ENCODE peak calls at places on chromosomes 2 and 18, in seven cellular contexts. L is NCI-H460; N is stimulated activated naive CD4-positive, alpha-beta T cell; W is head of caudate nucleus; E is GM23248; P is fibroblast of lung; U is right lobe of liver. A is an unnamed sample.

GRCh38 chr2:54556659-54557121 is 100.6 kb downstream of the SPTBN1 start:
- DNase-seq in P (peak; percentile 92), E (peak; percentile 84), L (no peak), N (no peak), W (no peak), U (no peak), A (no peak)

GRCh38 chr2:139439100-139439499 is 658.9 kb upstream of the NXPH2 start:
- DNase-seq in P (no peak), W (no peak), U (no peak), N (no peak), L (no peak), E (no peak), A (no peak)

GRCh38 chr18:31741096-31741735 is 19.5 kb downstream of the SLC25A52 start:
- DNase-seq in P (peak; percentile 49), E (peak; percentile 33), W (no peak), N (peak; percentile 4), L (peak; percentile 9), U (no peak), A (peak; percentile 42)

GRCh38 chr2:171847627-171848026 is 46.4 kb downstream of the SLC25A12 start:
- DNase-seq in L (no peak), P (no peak), N (no peak), E (no peak), U (no peak), W (no peak), A (no peak)

GRCh38 chr18:12236934-12237832 is 17.0 kb upstream of the CIDEA start:
- DNase-seq in E (peak; percentile 77), L (peak; percentile 39), N (peak; percentile 28), P (peak; percentile 53), W (peak; percentile 71), U (peak; percentile 79), A (peak; percentile 55)

GRCh38 chr2:223585691-223586090 is 16.5 kb downstream of the SCG2 start:
- DNase-seq in P (peak; percentile 70), L (no peak), W (no peak), N (no peak), E (peak; percentile 56), U (no peak), A (peak; percentile 33)

GRCh38 chr2:235044501-235045271 is 92.9 kb downstream of the SH3BP4 start:
- DNase-seq in E (no peak), W (no peak), N (no peak), P (no peak), U (no peak), L (no peak), A (no peak)

GRCh38 chr2:28716265-28716865 is 35.3 kb upstream of the PPP1CB start:
- DNase-seq in P (peak; percentile 98), E (peak; percentile 95), U (no peak), W (no peak), N (no peak), L (peak; percentile 89), A (peak; percentile 89)

GRCh38 chr18:26909599-26910290 is 44.2 kb upstream of the AQP4 start:
- DNase-seq in N (no peak), U (no peak), E (peak; percentile 9), P (no peak), L (no peak), W (peak; percentile 18), A (no peak)

GRCh38 chr2:1047485-1047884 is 96.8 kb downstream of the SNTG2 start:
- DNase-seq in W (no peak), U (no peak), P (peak; percentile 38), E (peak; percentile 41), N (no peak), L (no peak), A (peak; percentile 28)

GRCh38 chr2:72561621-72562318 is 264.1 kb downstream of the EXOC6B start:
- DNase-seq in W (no peak), U (no peak), P (peak; percentile 34), N (no peak), L (no peak), E (peak; percentile 77), A (peak; percentile 58)

GRCh38 chr2:221389421-221389820 is 182.7 kb downstream of the EPHA4 start:
- DNase-seq in L (no peak), E (no peak), P (no peak), W (no peak), N (no peak), U (no peak), A (no peak)

GRCh38 chr2:35591886-35592285 is 763.7 kb upstream of the CRIM1 start:
- DNase-seq in U (no peak), W (no peak), P (no peak), L (no peak), N (no peak), E (no peak), A (no peak)

GRCh38 chr2:135904590-135904989 is 28.3 kb upstream of the MCM6 start:
- DNase-seq in L (no peak), E (peak; percentile 71), W (no peak), P (peak; percentile 39), N (no peak), U (no peak), A (peak; percentile 34)

GRCh38 chr2:241005569-241005968 is 7.2 kb downstream of the SNED1 start:
- DNase-seq in N (no peak), L (no peak), W (no peak), U (no peak), E (no peak), P (peak; percentile 18), A (no peak)

GRCh38 chr2:74762789-74763188 is 71.1 kb upstream of the HK2 start:
- DNase-seq in U (no peak), P (no peak), E (no peak), N (no peak), W (no peak), L (no peak), A (no peak)

GRCh38 chr18:4125246-4125938 is 329.7 kb downstream of the DLGAP1 start:
- DNase-seq in N (no peak), P (no peak), U (no peak), E (peak; percentile 66), W (no peak), L (no peak), A (no peak)

GRCh38 chr2:104545055-104545454 is 308.9 kb upstream of the POU3F3 start:
- DNase-seq in U (no peak), E (no peak), W (no peak), P (no peak), N (no peak), L (no peak), A (no peak)

GRCh38 chr2:117724035-117724434 is 90.5 kb upstream of the DDX18 start:
- DNase-seq in U (no peak), N (no peak), W (no peak), P (no peak), L (no peak), E (no peak), A (no peak)

GRCh38 chr2:119065146-119065545 is 93.4 kb downstream of the C1QL2 start:
- DNase-seq in L (no peak), W (no peak), E (no peak), U (no peak), P (no peak), N (no peak), A (no peak)

GRCh38 chr2:75089471-75089870 is 109.8 kb downstream of the TACR1 start:
- DNase-seq in W (no peak), P (no peak), U (no peak), E (no peak), L (no peak), N (no peak), A (no peak)

GRCh38 chr2:236644502-236644911 is 74.9 kb downstream of the ACKR3 start:
- DNase-seq in W (no peak), U (no peak), N (no peak), P (no peak), E (no peak), L (no peak), A (no peak)

GRCh38 chr2:133801956-133802355 is 233.7 kb upstream of the NCKAP5 start:
- DNase-seq in U (no peak), L (no peak), P (no peak), E (no peak), N (no peak), W (no peak), A (peak; percentile 64)

GRCh38 chr2:47218066-47218581 is 63.0 kb upstream of the STPG4 start:
- DNase-seq in P (no peak), N (no peak), E (no peak), L (no peak), W (no peak), U (no peak), A (no peak)

GRCh38 chr2:27308359-27308875 is at the start of gene UCN:
- DNase-seq in U (no peak), N (no peak), W (peak; percentile 2), L (no peak), E (peak; percentile 72), P (peak; percentile 38), A (peak; percentile 34)

GRCh38 chr18:43751203-43751602 is 473.9 kb upstream of the SYT4 start:
- DNase-seq in W (no peak), P (no peak), N (no peak), U (no peak), L (no peak), E (no peak), A (no peak)

GRCh38 chr2:233404227-233404626 is 49.9 kb downstream of the DGKD start:
- DNase-seq in L (peak; percentile 46), U (peak; percentile 42), N (peak; percentile 49), W (no peak), E (peak; percentile 52), P (peak; percentile 56), A (no peak)

GRCh38 chr2:110903548-110903947 is 171.2 kb downstream of the ACOXL start:
- DNase-seq in L (no peak), W (peak; percentile 30), E (peak; percentile 3), U (no peak), P (no peak), N (no peak), A (peak; percentile 45)

A was measured in myocyte.